ENCODE peak calls at places on chromosomes 12 and 14, in seven cellular contexts. I is left ventricle myocardium inferior; T is left lung; U is breast epithelium; W is iPS DF 6.9; C is CD4-positive, CD25-positive, alpha-beta regulatory T cell; A is upper lobe of right lung. L is an unnamed sample.

GRCh38 chr12:100221523-100221922 is 20.9 kb downstream of the ACTR6 start:
- DNase-seq in T (no peak), U (no peak), W (no peak), C (no peak), I (no peak), A (no peak), L (no peak)

GRCh38 chr12:79324571-79324970 is 366.2 kb downstream of the PAWR start:
- DNase-seq in C (no peak), U (no peak), W (no peak), T (no peak), I (no peak), A (no peak), L (no peak)

GRCh38 chr14:50763386-50764007 is 67.5 kb downstream of the NIN start:
- DNase-seq in T (no peak), U (no peak), I (no peak), C (no peak), A (no peak), W (no peak), L (no peak)

GRCh38 chr14:64465856-64466554 is 706 bp downstream of the AKAP5 start:
- DNase-seq in I (no peak), U (no peak), A (no peak), W (peak), C (no peak), T (no peak), L (no peak)

GRCh38 chr14:21525571-21525970 is 575 bp downstream of the SALL2 start:
- DNase-seq in A (no peak), C (no peak), I (no peak), U (no peak), W (no peak), T (no peak), L (no peak)

GRCh38 chr12:56126732-56127239 is 1.3 kb upstream of the ESYT1 start:
- DNase-seq in C (no peak), U (no peak), T (no peak), A (no peak), I (no peak), W (no peak), L (no peak)

GRCh38 chr12:79782197-79782890 is 91.6 kb upstream of the PAWR start:
- DNase-seq in W (no peak), C (no peak), A (no peak), U (no peak), T (no peak), I (no peak), L (no peak)

GRCh38 chr12:122459211-122459610 is 36.7 kb upstream of the CLIP1 start:
- DNase-seq in C (no peak), W (no peak), A (peak), T (no peak), I (no peak), U (no peak), L (no peak)

GRCh38 chr12:51653431-51653830 is 62.4 kb downstream of the SCN8A start:
- DNase-seq in I (no peak), U (no peak), W (no peak), A (no peak), T (no peak), C (no peak), L (no peak)

GRCh38 chr12:69513297-69513696 is 43.1 kb downstream of the FRS2 start:
- DNase-seq in I (no peak), A (no peak), T (no peak), U (no peak), C (no peak), W (no peak), L (no peak)

GRCh38 chr12:69511016-69511415 is 40.8 kb downstream of the FRS2 start:
- DNase-seq in I (no peak), C (no peak), U (no peak), T (no peak), W (no peak), A (no peak), L (no peak)

GRCh38 chr12:69511469-69511868 is 41.3 kb downstream of the FRS2 start:
- DNase-seq in U (no peak), T (no peak), A (no peak), W (no peak), I (no peak), C (no peak), L (no peak)

GRCh38 chr12:69512820-69513219 is 42.6 kb downstream of the FRS2 start:
- DNase-seq in I (no peak), C (no peak), T (no peak), A (no peak), U (no peak), W (no peak), L (no peak)

DNA sequence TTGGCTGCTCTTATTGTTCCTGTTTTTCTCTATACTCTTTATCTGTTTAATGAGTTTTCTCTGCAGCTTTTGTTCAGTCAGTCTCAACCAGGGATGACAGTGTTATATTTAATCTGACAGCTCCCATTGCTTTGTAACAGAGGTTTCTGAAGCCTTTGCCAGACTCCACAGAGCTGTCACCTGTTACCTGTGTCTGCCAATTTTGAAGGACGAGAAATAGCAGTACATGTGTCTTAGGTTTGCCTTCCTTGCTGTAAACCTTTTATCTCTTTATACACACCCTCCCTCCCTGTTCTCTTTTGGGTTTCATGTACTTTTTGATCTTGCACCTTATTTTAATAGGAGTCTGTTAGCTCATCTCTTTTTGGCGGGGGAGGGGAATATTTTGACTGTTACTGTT is 41.7 kb downstream of the FRS2 start:
- DNase-seq in W (no peak), I (no peak), T (no peak), A (no peak), U (no peak), C (no peak), L (no peak)
- H3K27ac ChIP-seq in W (no peak), I (peak), T (no peak), A (no peak), U (no peak), C (no peak), L (no peak)

DNA sequence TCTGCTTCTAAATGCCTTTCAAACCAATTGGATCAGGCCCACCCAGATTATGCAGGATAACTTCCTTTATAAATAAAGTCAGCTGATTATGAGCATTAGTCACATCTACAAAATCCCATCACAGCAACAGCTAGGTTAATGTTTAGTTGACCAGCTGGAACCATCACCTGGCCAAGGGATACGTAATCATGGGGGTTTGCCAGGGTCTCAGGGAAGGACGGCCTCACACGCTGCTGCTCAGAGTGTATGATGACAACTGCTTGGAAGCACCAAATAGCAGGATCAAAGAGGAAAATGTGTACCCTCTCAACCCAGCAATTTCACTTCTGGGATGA is 162.6 kb downstream of the SLC15A4 start:
- DNase-seq in I (no peak), W (no peak), C (no peak), U (no peak), T (no peak), A (no peak), L (no peak)
- H3K27ac ChIP-seq in I (no peak), W (no peak), C (no peak), U (no peak), T (no peak), A (no peak), L (no peak)

GRCh38 chr12:49783917-49784676 is 42.7 kb downstream of the TMBIM6 start:
- DNase-seq in A (no peak), I (no peak), C (no peak), U (no peak), W (no peak), T (no peak), L (no peak)
- H3K27ac ChIP-seq in A (no peak), I (peak), C (no peak), U (peak), W (no peak), T (no peak), L (no peak)

DNA sequence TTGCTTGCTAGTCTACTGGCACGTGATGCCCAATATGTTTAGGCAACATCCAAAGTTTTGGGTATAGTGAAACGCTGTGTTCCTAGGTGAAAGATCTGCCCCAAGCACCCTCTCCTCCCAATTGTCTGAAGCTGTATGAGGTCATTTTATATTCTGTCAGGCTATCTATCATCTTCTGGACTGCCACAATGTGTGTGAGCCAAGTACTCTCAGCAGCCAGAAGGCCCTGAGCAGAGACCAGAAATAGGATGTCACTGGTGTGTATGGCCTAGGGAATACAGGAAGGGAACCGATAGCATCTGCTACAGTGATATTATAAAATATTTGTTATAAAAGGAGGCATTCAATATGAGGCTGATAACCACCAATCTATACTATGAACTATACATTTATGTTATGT is 7.9 kb upstream of the PDE3A start:
- DNase-seq in U (no peak), A (no peak), T (no peak), C (no peak), I (no peak), W (no peak), L (no peak)
- H3K27ac ChIP-seq in U (no peak), A (no peak), T (no peak), C (no peak), I (peak), W (no peak), L (no peak)

DNA sequence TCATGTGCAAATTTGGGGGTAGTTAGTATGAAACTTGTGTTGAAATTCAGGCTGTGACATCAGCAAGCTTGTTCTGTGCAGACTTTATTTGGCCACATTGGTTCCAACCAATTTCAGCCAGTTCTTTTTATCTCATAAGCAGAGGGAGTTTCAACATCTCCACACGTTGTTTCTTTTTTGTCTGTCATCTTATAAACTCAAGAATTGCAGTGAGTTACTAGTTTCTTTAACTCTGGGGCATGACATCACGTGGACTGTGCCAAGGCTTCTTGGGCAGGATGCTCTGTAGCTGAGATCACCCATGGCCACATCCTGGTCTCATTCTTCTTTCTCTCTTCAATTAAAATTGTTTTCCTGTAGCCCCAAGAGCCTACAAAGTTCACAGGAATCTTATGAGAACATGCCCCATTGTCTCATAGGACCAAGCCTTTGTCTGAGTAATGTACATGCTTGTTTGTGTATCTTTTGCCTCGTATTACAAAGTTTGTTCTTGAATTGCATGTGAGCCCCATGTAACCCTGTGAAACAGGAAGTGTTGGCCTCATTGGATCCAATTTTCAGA is 982.0 kb upstream of the TMEM132C start:
- DNase-seq in U (no peak), W (no peak), C (no peak), T (no peak), I (no peak), A (no peak), L (no peak)
- H3K27ac ChIP-seq in U (no peak), W (no peak), C (no peak), T (no peak), I (no peak), A (no peak), L (no peak)

GRCh38 chr14:39452680-39453079 is 20.4 kb upstream of the FBXO33 start:
- DNase-seq in I (no peak), U (no peak), A (no peak), W (no peak), T (no peak), C (no peak), L (no peak)
- H3K27ac ChIP-seq in I (no peak), U (no peak), A (no peak), W (no peak), T (no peak), C (no peak), L (no peak)

DNA sequence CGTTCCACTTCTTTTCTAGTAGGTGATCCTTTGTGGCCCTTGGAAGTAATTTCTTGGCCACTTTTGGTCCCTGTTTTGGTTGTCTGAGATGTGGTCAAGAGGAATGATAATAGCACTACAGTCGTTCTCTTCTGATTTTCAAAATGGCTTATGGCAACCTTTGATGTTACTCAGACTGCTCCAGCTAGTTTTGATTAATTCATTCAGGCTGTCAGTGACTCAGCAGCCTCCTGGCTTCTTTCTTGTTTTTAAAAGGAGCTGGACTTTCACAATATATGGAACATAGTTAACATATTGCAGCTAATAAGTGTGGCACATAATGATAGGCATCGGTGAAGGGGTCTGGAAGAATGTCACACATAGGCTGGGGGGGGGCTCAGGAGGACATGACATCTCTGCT is 47.3 kb downstream of the WDR20 start:
- DNase-seq in T (no peak), I (no peak), W (no peak), A (no peak), C (no peak), U (no peak), L (no peak)
- H3K27ac ChIP-seq in T (peak), I (no peak), W (no peak), A (no peak), C (no peak), U (peak), L (no peak)

GRCh38 chr14:73162271-73162670 is 26.0 kb downstream of the PSEN1 start:
- DNase-seq in W (no peak), U (no peak), C (no peak), T (no peak), I (no peak), A (no peak), L (no peak)
- H3K27ac ChIP-seq in W (no peak), U (no peak), C (no peak), T (no peak), I (no peak), A (no peak), L (no peak)

GRCh38 chr12:119681139-119681538 is 13.2 kb downstream of the PRKAB1 start:
- DNase-seq in U (no peak), C (no peak), I (no peak), W (no peak), A (no peak), T (no peak), L (no peak)

GRCh38 chr12:119683816-119684215 is 15.9 kb downstream of the PRKAB1 start:
- DNase-seq in T (no peak), C (no peak), A (no peak), I (no peak), U (no peak), W (no peak), L (no peak)

GRCh38 chr12:119683413-119683812 is 15.5 kb downstream of the PRKAB1 start:
- DNase-seq in U (no peak), W (no peak), I (no peak), T (no peak), C (no peak), A (no peak), L (no peak)

GRCh38 chr12:119681953-119682352 is 14.0 kb downstream of the PRKAB1 start:
- DNase-seq in C (no peak), A (no peak), T (no peak), U (no peak), I (no peak), W (no peak), L (no peak)

GRCh38 chr12:119682635-119683340 is 14.9 kb downstream of the PRKAB1 start:
- DNase-seq in I (no peak), U (no peak), A (no peak), W (no peak), C (no peak), T (no peak), L (no peak)
- H3K27ac ChIP-seq in I (peak), U (peak), A (peak), W (no peak), C (peak), T (peak), L (no peak)

DNA sequence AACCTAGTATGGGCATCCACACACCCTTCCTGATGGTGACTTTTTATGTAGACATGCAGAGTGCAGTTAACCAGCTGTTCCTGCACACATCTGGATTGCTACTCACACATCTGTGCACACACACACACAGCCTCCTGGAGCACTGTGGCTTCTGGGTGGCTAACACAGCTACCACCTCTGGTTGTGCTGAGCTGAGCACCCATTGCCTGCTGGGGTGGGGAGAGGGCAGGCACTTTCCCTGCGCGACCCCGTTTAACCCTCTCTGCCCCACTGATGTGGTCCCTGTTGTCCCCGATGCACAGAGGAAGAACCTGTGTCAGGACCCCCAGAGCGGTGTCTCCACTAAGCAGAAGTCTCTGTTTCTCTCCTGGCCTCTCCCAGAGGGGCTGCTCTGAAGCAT is 14.4 kb upstream of the SERPINA3 start:
- DNase-seq in C (no peak), T (no peak), I (no peak), A (no peak), U (no peak), W (no peak), L (no peak)
- H3K27ac ChIP-seq in C (no peak), T (no peak), I (no peak), A (no peak), U (peak), W (no peak), L (no peak)